ENCODE peak calls at places on chromosomes 1 and 21, in eight cellular contexts. P, N, U, K, O, I, H and D are unnamed samples.

GRCh38 chr1:145784409-145784808 is 39.5 kb downstream of the RNF115 start:
- DNase-seq in P (no peak), N (no peak), U (no peak), K (no peak), O (no peak), I (no peak), H (peak), D (no peak)

GRCh38 chr1:202017385-202018225 is 7.2 kb downstream of the ELF3 start:
- DNase-seq in P (no peak), N (no peak), U (peak), K (no peak), O (no peak), I (peak), H (no peak), D (no peak)

GRCh38 chr1:20087668-20088067 is 17.7 kb downstream of the PLA2G5 start:
- DNase-seq in P (no peak), N (no peak), U (no peak), K (no peak), O (no peak), I (no peak), H (no peak), D (no peak)

GRCh38 chr21:17476006-17476405 is 36.8 kb upstream of the CXADR start:
- DNase-seq in P (no peak), N (peak), U (no peak), K (no peak), O (no peak), I (no peak), H (no peak), D (no peak)

GRCh38 chr1:67162954-67163353 is 3.3 kb upstream of the IL23R start:
- DNase-seq in P (no peak), N (peak), U (no peak), K (peak), O (peak), I (peak), H (no peak), D (peak)

GRCh38 chr21:44383216-44383615 is 29.8 kb downstream of the TRPM2 start:
- DNase-seq in P (no peak), N (no peak), U (no peak), K (no peak), O (no peak), I (no peak), H (no peak), D (no peak)

GRCh38 chr1:116243673-116244101 is 129.4 kb upstream of the ATP1A1 start:
- DNase-seq in P (no peak), N (no peak), U (no peak), K (no peak), O (no peak), I (no peak), H (peak), D (no peak)

GRCh38 chr1:21818661-21819060 is 6.6 kb downstream of the LDLRAD2 start:
- DNase-seq in P (no peak), N (peak), U (no peak), K (peak), O (no peak), I (peak), H (peak), D (peak)

GRCh38 chr1:231590453-231591198 is 36.0 kb upstream of the DISC1 start:
- DNase-seq in P (no peak), N (peak), U (peak), K (peak), O (peak), I (peak), H (peak), D (peak)

GRCh38 chr1:227219715-227220292 is 98.5 kb downstream of the CDC42BPA start:
- DNase-seq in P (no peak), N (no peak), U (no peak), K (no peak), O (no peak), I (no peak), H (peak), D (no peak)

GRCh38 chr21:14985306-14985705 is 79.5 kb downstream of the NRIP1 start:
- DNase-seq in P (no peak), N (no peak), U (no peak), K (no peak), O (no peak), I (no peak), H (no peak), D (no peak)

GRCh38 chr1:36097693-36098585 is 9.2 kb downstream of the ADPRS start:
- DNase-seq in P (no peak), N (no peak), U (no peak), K (no peak), O (no peak), I (peak), H (no peak), D (no peak)

GRCh38 chr1:36098650-36099365 is 10.1 kb downstream of the ADPRS start:
- DNase-seq in P (no peak), N (no peak), U (no peak), K (no peak), O (no peak), I (no peak), H (no peak), D (no peak)

GRCh38 chr1:36095760-36096405 is 7.2 kb downstream of the ADPRS start:
- DNase-seq in P (no peak), N (peak), U (no peak), K (no peak), O (no peak), I (peak), H (no peak), D (no peak)

GRCh38 chr1:36094621-36095061 is 5.9 kb downstream of the ADPRS start:
- DNase-seq in P (no peak), N (peak), U (no peak), K (no peak), O (peak), I (no peak), H (no peak), D (no peak)

DNA sequence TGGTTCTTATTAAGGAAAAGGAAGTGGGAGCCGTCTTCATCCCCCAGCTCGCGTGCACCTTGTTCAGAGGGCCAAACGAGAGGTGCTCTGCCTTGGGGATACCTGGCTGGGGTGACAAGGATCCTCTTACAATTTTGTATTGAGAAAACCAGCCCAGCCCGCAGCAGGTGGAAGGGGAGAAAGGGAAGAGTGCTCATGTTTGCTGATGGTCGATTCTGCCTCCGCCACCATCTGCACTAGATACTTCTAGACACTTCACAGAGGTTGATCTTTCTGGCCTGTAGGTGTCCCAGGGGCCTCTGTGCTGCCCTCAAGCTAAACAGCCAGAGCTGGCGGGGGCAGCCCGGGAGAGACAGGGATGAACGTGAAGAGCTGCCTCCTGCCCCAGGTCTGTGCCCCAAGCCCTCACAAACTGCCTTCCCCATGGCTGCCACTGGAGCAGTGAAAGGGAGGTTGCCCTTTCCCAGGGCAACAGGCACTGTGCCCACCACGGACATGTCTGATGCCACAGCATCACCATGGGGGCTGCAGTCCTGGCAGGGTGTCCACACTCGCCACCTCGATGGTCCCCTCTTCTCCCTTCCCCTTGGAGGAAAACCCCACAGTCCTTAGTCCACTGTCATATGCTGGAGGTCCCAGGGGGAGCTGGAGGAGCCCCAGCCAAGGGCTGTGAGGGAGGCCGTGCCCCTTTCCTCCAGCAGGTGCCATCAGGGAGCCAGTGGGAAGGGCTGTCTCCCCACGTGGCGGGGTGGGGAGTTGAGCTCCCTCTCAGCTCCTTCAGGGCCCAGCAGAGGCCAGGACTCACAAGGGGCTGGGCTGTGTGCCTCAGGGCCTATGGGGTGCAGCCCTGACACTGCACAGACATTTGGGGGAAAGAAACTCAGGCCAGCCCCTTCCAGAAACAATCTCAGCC is 8.1 kb downstream of the ADPRS start:
- DNase-seq in P (no peak), N (no peak), U (peak), K (no peak), O (no peak), I (peak), H (peak), D (peak)
- TF ChIP-seq CTCF in P (no peak), N (no peak), U (no peak), K (no peak), O (peak), I (peak), H (no peak), D (peak)

DNA sequence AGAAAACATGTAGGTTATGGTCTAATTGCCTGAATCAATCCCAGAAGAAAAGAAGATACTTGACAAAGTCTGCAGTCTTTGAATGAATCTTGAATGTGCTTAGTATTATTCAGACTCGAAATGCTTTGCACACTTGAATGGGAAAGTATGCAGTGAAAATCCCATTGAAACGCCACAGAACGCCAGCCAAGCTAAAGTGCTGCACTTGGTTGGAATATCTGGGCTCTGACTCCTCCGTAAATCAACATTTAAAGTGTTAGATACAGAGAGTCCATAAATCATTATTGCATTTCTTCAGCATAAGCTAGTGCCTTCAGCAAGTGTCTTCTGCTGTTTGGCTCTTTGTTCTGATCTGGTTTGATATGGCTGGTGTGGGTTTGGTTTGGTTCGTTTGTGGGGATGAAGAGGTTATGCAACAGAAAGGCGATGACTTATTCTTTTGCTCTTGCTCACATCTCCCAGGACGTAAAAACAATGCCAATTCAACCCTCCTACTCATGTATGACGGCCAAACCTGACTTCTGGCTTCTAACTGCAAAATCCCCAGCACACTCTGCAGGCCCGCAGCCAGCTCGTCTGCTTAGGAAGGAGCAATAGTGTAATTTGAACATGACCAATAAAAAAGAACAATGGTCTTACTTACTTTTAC is 121.7 kb upstream of the ERG start:
- DNase-seq in P (no peak), N (peak), U (no peak), K (peak), O (no peak), I (no peak), H (no peak), D (peak)
- TF ChIP-seq CTCF in P (no peak), N (no peak), U (no peak), K (no peak), O (no peak), I (no peak), H (no peak), D (no peak)

DNA sequence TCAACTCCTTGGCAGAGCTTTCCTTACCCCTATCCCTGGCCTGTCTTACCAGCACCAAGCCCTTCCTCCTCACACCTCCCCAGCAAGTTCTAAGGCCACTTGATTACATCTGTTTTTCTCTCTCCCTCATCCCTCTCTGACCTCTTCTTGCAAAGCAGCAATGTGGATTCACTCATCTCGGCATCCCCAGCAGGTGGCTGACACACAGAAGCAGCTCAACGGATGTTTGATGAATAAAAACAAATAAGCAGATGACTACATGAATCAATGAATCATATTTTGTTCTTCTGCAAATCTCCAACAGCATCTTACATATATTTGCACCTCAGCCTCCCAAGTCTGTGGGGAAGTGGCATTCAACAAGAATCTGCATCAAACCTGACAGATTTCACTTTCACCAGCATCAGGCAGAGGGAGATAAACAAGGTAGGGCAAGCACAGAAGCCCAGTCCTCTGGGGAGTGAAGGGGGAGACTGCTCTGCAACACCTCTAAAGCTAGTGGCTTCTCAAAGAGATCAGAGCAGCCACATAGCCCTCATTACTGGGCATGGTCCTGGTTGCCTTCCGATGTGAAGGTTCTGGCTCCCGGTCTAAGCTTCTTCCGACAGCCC is 34.0 kb downstream of the CAPN8 start:
- DNase-seq in P (no peak), N (no peak), U (no peak), K (no peak), O (no peak), I (no peak), H (no peak), D (no peak)
- TF ChIP-seq CTCF in P (no peak), N (no peak), U (no peak), K (no peak), O (no peak), I (no peak), H (no peak), D (peak)

GRCh38 chr1:196910208-196910607 is 22.4 kb downstream of the CFHR4 start:
- DNase-seq in P (no peak), N (peak), U (no peak), K (peak), O (no peak), I (no peak), H (no peak), D (peak)
- TF ChIP-seq CTCF in P (no peak), N (peak), U (no peak), K (peak), O (no peak), I (no peak), H (no peak), D (peak)

GRCh38 chr1:111272081-111272480 is 18.6 kb upstream of the CHIA start:
- DNase-seq in P (no peak), N (no peak), U (no peak), K (no peak), O (no peak), I (no peak), H (no peak), D (no peak)

GRCh38 chr1:111267801-111268508 is 22.7 kb upstream of the CHIA start:
- DNase-seq in P (no peak), N (no peak), U (no peak), K (no peak), O (no peak), I (no peak), H (no peak), D (no peak)

GRCh38 chr1:111271464-111271801 is 19.2 kb upstream of the CHIA start:
- DNase-seq in P (no peak), N (no peak), U (no peak), K (no peak), O (no peak), I (no peak), H (no peak), D (no peak)

GRCh38 chr1:111269820-111270406 is 20.7 kb upstream of the CHIA start:
- DNase-seq in P (no peak), N (no peak), U (no peak), K (no peak), O (no peak), I (no peak), H (no peak), D (no peak)

GRCh38 chr1:111270781-111271463 is 19.7 kb upstream of the CHIA start:
- DNase-seq in P (no peak), N (no peak), U (no peak), K (no peak), O (no peak), I (no peak), H (no peak), D (no peak)
- TF ChIP-seq CTCF in P (no peak), N (no peak), U (no peak), K (no peak), O (no peak), I (no peak), H (no peak), D (no peak)

GRCh38 chr1:77583483-77583882 is 99.0 kb downstream of the ZZZ3 start:
- DNase-seq in P (no peak), N (no peak), U (no peak), K (no peak), O (no peak), I (no peak), H (no peak), D (no peak)

GRCh38 chr1:77582905-77583304 is 99.6 kb downstream of the ZZZ3 start:
- DNase-seq in P (no peak), N (no peak), U (no peak), K (no peak), O (no peak), I (no peak), H (no peak), D (no peak)

GRCh38 chr1:77584884-77585283 is 97.6 kb downstream of the ZZZ3 start:
- DNase-seq in P (no peak), N (no peak), U (no peak), K (no peak), O (no peak), I (no peak), H (no peak), D (no peak)

GRCh38 chr1:77579547-77579946 is 102.9 kb downstream of the ZZZ3 start:
- DNase-seq in P (no peak), N (no peak), U (no peak), K (no peak), O (no peak), I (no peak), H (no peak), D (no peak)
- TF ChIP-seq CTCF in P (no peak), N (peak), U (no peak), K (no peak), O (no peak), I (no peak), H (no peak), D (peak)

GRCh38 chr1:214192825-214193643 is 87.9 kb upstream of the SMYD2 start:
- DNase-seq in P (no peak), N (no peak), U (no peak), K (no peak), O (no peak), I (no peak), H (no peak), D (no peak)
- TF ChIP-seq CTCF in P (no peak), N (no peak), U (no peak), K (no peak), O (no peak), I (no peak), H (no peak), D (no peak)